ENCODE peak calls at places on chromosomes 2 and 18, in five cellular contexts. O is cardiac muscle cell; V is uterus; S is CD8-positive, alpha-beta T cell; L is PC-9. T is an unnamed sample.
A peak's percentile ranks its signal among the peaks of the same experiment; 100 is the strongest.

GRCh38 chr2:199757466-199757865 is 93.5 kb downstream of the FTCDNL1 start:
- DNase-seq in V (no peak), O (no peak), L (no peak), S (no peak), T (peak; percentile 58)

GRCh38 chr2:25494626-25495025 is 152.9 kb upstream of the DNMT3A start:
- DNase-seq in S (no peak), O (no peak), V (no peak), L (no peak), T (no peak)

GRCh38 chr18:56351911-56352502 is 286.4 kb downstream of the TXNL1 start:
- DNase-seq in V (no peak), S (no peak), L (no peak), O (no peak), T (no peak)

GRCh38 chr2:73260338-73260984 is 23.8 kb downstream of the FBXO41 start:
- DNase-seq in L (no peak), V (no peak), S (no peak), O (peak; percentile 75), T (peak; percentile 73)

GRCh38 chr2:95277246-95277906 is 3.1 kb downstream of the PROM2 start:
- DNase-seq in S (no peak), V (no peak), L (peak; percentile 90), O (no peak), T (no peak)

GRCh38 chr2:224934542-224935188 is 107.6 kb downstream of the DOCK10 start:
- DNase-seq in V (no peak), O (no peak), S (no peak), L (no peak), T (no peak)

GRCh38 chr18:79583426-79583825 is 96.2 kb upstream of the CTDP1 start:
- DNase-seq in O (no peak), V (no peak), L (no peak), S (no peak), T (no peak)

GRCh38 chr2:65722028-65722427 is 289.6 kb upstream of the SPRED2 start:
- DNase-seq in O (peak; percentile 82), L (no peak), S (no peak), V (peak; percentile 60), T (peak; percentile 73)

GRCh38 chr2:15579641-15580040 is 12.0 kb upstream of the DDX1 start:
- DNase-seq in L (no peak), O (no peak), V (no peak), S (no peak), T (no peak)

GRCh38 chr2:137249463-137249862 is 484.1 kb downstream of the THSD7B start:
- DNase-seq in S (no peak), O (no peak), V (no peak), L (no peak), T (no peak)

GRCh38 chr18:45413180-45413836 is 202.0 kb upstream of the SLC14A2 start:
- DNase-seq in O (no peak), V (no peak), L (peak; percentile 45), S (no peak), T (no peak)

GRCh38 chr2:149727927-149728326 is 140.4 kb upstream of the MMADHC start:
- DNase-seq in O (no peak), S (no peak), V (no peak), L (no peak), T (no peak)

GRCh38 chr2:62293490-62294212 is 97.7 kb downstream of the B3GNT2 start:
- DNase-seq in O (peak; percentile 35), V (peak; percentile 57), S (no peak), L (peak; percentile 95), T (peak; percentile 82)

DNA sequence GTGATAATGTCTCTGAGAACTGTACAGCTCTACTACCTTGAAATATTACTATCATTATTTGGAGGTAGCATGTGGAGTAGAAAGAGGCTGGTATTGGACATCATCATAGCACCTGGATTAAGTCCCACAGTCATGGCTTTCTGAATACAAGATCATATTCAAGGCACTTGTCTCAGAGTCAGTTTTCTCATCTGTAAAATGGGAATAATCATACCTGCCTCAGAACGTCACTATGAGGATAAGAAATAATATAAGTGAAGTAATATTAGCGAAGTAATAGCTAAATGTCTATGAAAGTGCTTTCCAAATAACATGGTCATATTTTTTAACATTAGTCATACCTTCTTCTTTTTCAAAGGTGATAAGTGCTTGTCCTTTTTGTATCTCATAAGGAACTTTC is 11.0 kb downstream of the NMI start:
- DNase-seq in S (no peak), V (no peak), O (no peak), L (no peak), T (no peak)
- H3K27me3 ChIP-seq in S (no peaks in the 10 kb centered on the region), V (no peaks in the 10 kb centered on the region), O (no peaks in the 10 kb centered on the region), L (no peaks in the 10 kb centered on the region), T (no peaks in the 10 kb centered on the region)

GRCh38 chr2:135494503-135494902 is 36.5 kb downstream of the ZRANB3 start:
- DNase-seq in V (no peak), L (no peak), O (no peak), S (no peak), T (no peak)
- H3K4me3 ChIP-seq in V (no peak overlapping the region), L (no peak overlapping the region), O (no peak overlapping the region), S (no peak overlapping the region), T (no peak overlapping the region)

GRCh38 chr2:26874514-26874913 is 26.6 kb downstream of the DPYSL5 start:
- DNase-seq in L (no peak), O (no peak), V (no peak), S (no peak), T (no peak)
- H3K27me3 ChIP-seq in L (peaks cover 58% of the 10 kb centered on the region), O (peaks cover 47% of the 10 kb centered on the region), V (no peaks in the 10 kb centered on the region), S (peaks cover 5% of the 10 kb centered on the region), T (no peaks in the 10 kb centered on the region)

DNA sequence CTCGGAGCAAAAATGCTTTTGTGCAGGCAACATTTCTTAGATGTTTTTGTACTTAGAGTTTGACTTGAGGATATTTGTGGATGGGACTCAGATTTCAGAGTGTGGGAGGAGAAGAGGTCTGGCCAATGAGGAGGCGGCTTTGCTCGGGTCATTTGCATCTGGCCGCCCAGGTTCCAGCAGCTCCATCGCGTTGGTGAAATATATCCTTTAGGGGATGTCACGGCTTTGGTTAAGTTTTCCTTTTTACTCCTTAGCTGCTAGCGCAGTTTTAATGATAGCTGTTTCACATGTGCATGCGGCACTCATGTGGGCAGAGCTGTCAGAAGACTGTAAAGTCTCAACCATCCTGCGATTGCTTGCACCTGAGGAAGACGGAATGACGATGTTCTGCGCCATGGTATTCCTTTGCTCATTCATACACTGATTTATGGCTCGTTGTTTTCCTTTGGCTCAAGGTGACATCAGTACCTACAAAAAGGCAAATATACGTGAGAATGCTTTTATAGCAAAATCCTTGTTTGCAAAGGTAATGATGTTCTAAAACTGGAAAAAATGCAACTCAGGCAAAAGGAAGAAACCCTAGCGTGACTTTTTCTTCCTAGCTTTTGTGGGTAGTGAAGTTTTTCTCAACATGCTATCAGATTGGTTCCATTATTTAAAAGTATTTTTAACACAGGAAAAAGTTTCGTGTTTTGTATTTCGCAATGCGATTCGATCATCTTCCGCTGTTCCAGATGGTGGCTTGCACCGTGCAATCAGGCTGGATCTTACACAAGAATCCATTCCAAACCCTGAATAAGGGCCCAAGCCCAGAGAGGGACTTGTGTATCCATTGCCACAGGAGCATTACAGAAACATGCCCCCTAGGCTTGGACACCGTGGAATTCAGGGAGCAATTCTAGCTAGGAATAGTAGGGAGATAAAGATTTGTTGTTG is 70.5 kb upstream of the ZNF516 start:
- DNase-seq in V (peak; percentile 86), S (no peak), O (peak; percentile 83), L (peak; percentile 92), T (peak; percentile 63)
- H3K4me3 ChIP-seq in V (peak overlapping the region; percentile 29), S (no peak overlapping the region), O (no peak overlapping the region), L (peak overlapping the region; percentile 63), T (peak overlapping the region; percentile 17)

GRCh38 chr2:20664071-20664390 is 2.9 kb upstream of the GDF7 start:
- DNase-seq in S (no peak), L (no peak), O (no peak), V (no peak), T (no peak)

GRCh38 chr2:20663196-20664070 is 3.5 kb upstream of the GDF7 start:
- DNase-seq in O (no peak), V (no peak), S (no peak), L (no peak), T (no peak)

GRCh38 chr2:20660506-20660905 is 6.4 kb upstream of the GDF7 start:
- DNase-seq in O (no peak), S (no peak), V (no peak), L (no peak), T (no peak)

GRCh38 chr2:20661028-20661980 is 5.6 kb upstream of the GDF7 start:
- DNase-seq in V (peak; percentile 70), S (peak; percentile 66), O (peak; percentile 74), L (peak; percentile 82), T (no peak)

GRCh38 chr2:20661981-20662937 is 4.7 kb upstream of the GDF7 start:
- DNase-seq in V (no peak), S (no peak), L (no peak), O (no peak), T (no peak)
- H3K27me3 ChIP-seq in V (peaks cover 6% of the 10 kb centered on the region), S (peaks cover 35% of the 10 kb centered on the region), L (peaks cover 14% of the 10 kb centered on the region), O (peaks cover 92% of the 10 kb centered on the region), T (no peaks in the 10 kb centered on the region)